ENCODE peak calls at places on chromosomes 16 and 17, in eight cellular contexts. One of them, this sample, is unnamed.

GRCh38 chr17:47725446-47726109 is 7.5 kb upstream of the TBX21 start:
- DNase-seq in uterus: no peak
- DNase-seq in amniotic stem cell: no peak
- DNase-seq in NCI-H510A treated with DMSO at 0.1 percent for 48 hours: no peak
- DNase-seq in kidney glomerular epithelial cell: no peak
- DNase-seq in neural crest cell: no peak
- DNase-seq in endodermal cell: no peak
- DNase-seq in activated T-cell treated with anti-CD3 and anti-CD28 coated beads, Interleukin-2, amount 50 U/mL, for 4 hours: no peak
- DNase-seq in this sample: no peak

GRCh38 chr17:40316571-40317344 is 7.8 kb downstream of the RARA start:
- DNase-seq in uterus: peak; percentile 83
- DNase-seq in amniotic stem cell: no peak
- DNase-seq in NCI-H510A treated with DMSO at 0.1 percent for 48 hours: peak; percentile 51
- DNase-seq in kidney glomerular epithelial cell: peak; percentile 65
- DNase-seq in neural crest cell: peak; percentile 28
- DNase-seq in endodermal cell: peak; percentile 92
- DNase-seq in activated T-cell treated with anti-CD3 and anti-CD28 coated beads, Interleukin-2, amount 50 U/mL, for 4 hours: no peak
- DNase-seq in this sample: no peak

GRCh38 chr17:56708220-56708567 is 114.7 kb downstream of the NOG start:
- DNase-seq in uterus: no peak
- DNase-seq in amniotic stem cell: no peak
- DNase-seq in NCI-H510A treated with DMSO at 0.1 percent for 48 hours: no peak
- DNase-seq in kidney glomerular epithelial cell: no peak
- DNase-seq in neural crest cell: no peak
- DNase-seq in endodermal cell: no peak
- DNase-seq in activated T-cell treated with anti-CD3 and anti-CD28 coated beads, Interleukin-2, amount 50 U/mL, for 4 hours: no peak
- DNase-seq in this sample: no peak

GRCh38 chr17:49365667-49366066 is 3.6 kb upstream of the ZNF652 start:
- DNase-seq in uterus: no peak
- DNase-seq in amniotic stem cell: no peak
- DNase-seq in NCI-H510A treated with DMSO at 0.1 percent for 48 hours: peak; percentile 91
- DNase-seq in kidney glomerular epithelial cell: no peak
- DNase-seq in neural crest cell: no peak
- DNase-seq in endodermal cell: peak; percentile 88
- DNase-seq in activated T-cell treated with anti-CD3 and anti-CD28 coated beads, Interleukin-2, amount 50 U/mL, for 4 hours: no peak
- DNase-seq in this sample: no peak

GRCh38 chr17:32551186-32551955 is 64.6 kb downstream of the CDK5R1 start:
- DNase-seq in uterus: no peak
- DNase-seq in amniotic stem cell: no peak
- DNase-seq in NCI-H510A treated with DMSO at 0.1 percent for 48 hours: no peak
- DNase-seq in kidney glomerular epithelial cell: peak; percentile 2
- DNase-seq in neural crest cell: no peak
- DNase-seq in endodermal cell: peak; percentile 35
- DNase-seq in activated T-cell treated with anti-CD3 and anti-CD28 coated beads, Interleukin-2, amount 50 U/mL, for 4 hours: no peak
- DNase-seq in this sample: no peak

GRCh38 chr16:28146536-28146935 is 65.2 kb downstream of the XPO6 start:
- DNase-seq in uterus: no peak
- DNase-seq in amniotic stem cell: no peak
- DNase-seq in NCI-H510A treated with DMSO at 0.1 percent for 48 hours: no peak
- DNase-seq in kidney glomerular epithelial cell: no peak
- DNase-seq in neural crest cell: no peak
- DNase-seq in endodermal cell: peak; percentile 71
- DNase-seq in activated T-cell treated with anti-CD3 and anti-CD28 coated beads, Interleukin-2, amount 50 U/mL, for 4 hours: no peak
- DNase-seq in this sample: no peak

GRCh38 chr17:14209215-14209614 is 27.4 kb downstream of the CDRT15 start:
- DNase-seq in uterus: no peak
- DNase-seq in amniotic stem cell: no peak
- DNase-seq in NCI-H510A treated with DMSO at 0.1 percent for 48 hours: no peak
- DNase-seq in kidney glomerular epithelial cell: no peak
- DNase-seq in neural crest cell: no peak
- DNase-seq in endodermal cell: no peak
- DNase-seq in activated T-cell treated with anti-CD3 and anti-CD28 coated beads, Interleukin-2, amount 50 U/mL, for 4 hours: no peak
- DNase-seq in this sample: no peak

GRCh38 chr17:81436294-81436849 is 41.1 kb downstream of the BAHCC1 start:
- DNase-seq in uterus: peak; percentile 77
- DNase-seq in amniotic stem cell: no peak
- DNase-seq in NCI-H510A treated with DMSO at 0.1 percent for 48 hours: no peak
- DNase-seq in kidney glomerular epithelial cell: no peak
- DNase-seq in neural crest cell: no peak
- DNase-seq in endodermal cell: no peak
- DNase-seq in activated T-cell treated with anti-CD3 and anti-CD28 coated beads, Interleukin-2, amount 50 U/mL, for 4 hours: no peak
- DNase-seq in this sample: no peak

GRCh38 chr16:68707341-68708152 is 29.5 kb upstream of the CDH1 start:
- DNase-seq in uterus: no peak
- DNase-seq in amniotic stem cell: no peak
- DNase-seq in NCI-H510A treated with DMSO at 0.1 percent for 48 hours: no peak
- DNase-seq in kidney glomerular epithelial cell: peak; percentile 74
- DNase-seq in neural crest cell: peak; percentile 18
- DNase-seq in endodermal cell: peak; percentile 93
- DNase-seq in activated T-cell treated with anti-CD3 and anti-CD28 coated beads, Interleukin-2, amount 50 U/mL, for 4 hours: no peak
- DNase-seq in this sample: no peak

GRCh38 chr17:81427446-81428120 is 32.3 kb downstream of the BAHCC1 start:
- DNase-seq in uterus: no peak
- DNase-seq in amniotic stem cell: no peak
- DNase-seq in NCI-H510A treated with DMSO at 0.1 percent for 48 hours: peak; percentile 17
- DNase-seq in kidney glomerular epithelial cell: no peak
- DNase-seq in neural crest cell: no peak
- DNase-seq in endodermal cell: no peak
- DNase-seq in activated T-cell treated with anti-CD3 and anti-CD28 coated beads, Interleukin-2, amount 50 U/mL, for 4 hours: no peak
- DNase-seq in this sample: no peak

GRCh38 chr17:1491406-1492248 is 859 bp downstream of the MYO1C start:
- DNase-seq in uterus: peak; percentile 63
- DNase-seq in amniotic stem cell: peak; percentile 37
- DNase-seq in NCI-H510A treated with DMSO at 0.1 percent for 48 hours: peak; percentile 9
- DNase-seq in kidney glomerular epithelial cell: peak; percentile 19
- DNase-seq in neural crest cell: peak; percentile 26
- DNase-seq in endodermal cell: peak; percentile 77
- DNase-seq in activated T-cell treated with anti-CD3 and anti-CD28 coated beads, Interleukin-2, amount 50 U/mL, for 4 hours: no peak
- DNase-seq in this sample: no peak

GRCh38 chr16:13427943-13428342 is 492.0 kb upstream of the ERCC4 start:
- DNase-seq in uterus: no peak
- DNase-seq in amniotic stem cell: no peak
- DNase-seq in NCI-H510A treated with DMSO at 0.1 percent for 48 hours: no peak
- DNase-seq in kidney glomerular epithelial cell: no peak
- DNase-seq in neural crest cell: no peak
- DNase-seq in endodermal cell: no peak
- DNase-seq in activated T-cell treated with anti-CD3 and anti-CD28 coated beads, Interleukin-2, amount 50 U/mL, for 4 hours: no peak
- DNase-seq in this sample: no peak

GRCh38 chr17:50210249-50211225 is 9.1 kb upstream of the COL1A1 start:
- DNase-seq in uterus: peak; percentile 95
- DNase-seq in amniotic stem cell: peak; percentile 88
- DNase-seq in NCI-H510A treated with DMSO at 0.1 percent for 48 hours: no peak
- DNase-seq in kidney glomerular epithelial cell: peak; percentile 94
- DNase-seq in neural crest cell: peak; percentile 50
- DNase-seq in endodermal cell: peak; percentile 97
- DNase-seq in activated T-cell treated with anti-CD3 and anti-CD28 coated beads, Interleukin-2, amount 50 U/mL, for 4 hours: no peak
- DNase-seq in this sample: no peak

GRCh38 chr17:79000396-79001189 is 9.0 kb downstream of the CANT1 start:
- DNase-seq in uterus: peak; percentile 10
- DNase-seq in amniotic stem cell: no peak
- DNase-seq in NCI-H510A treated with DMSO at 0.1 percent for 48 hours: no peak
- DNase-seq in kidney glomerular epithelial cell: no peak
- DNase-seq in neural crest cell: no peak
- DNase-seq in endodermal cell: peak; percentile 39
- DNase-seq in activated T-cell treated with anti-CD3 and anti-CD28 coated beads, Interleukin-2, amount 50 U/mL, for 4 hours: no peak
- DNase-seq in this sample: no peak

GRCh38 chr16:68298907-68299515 is 11.7 kb downstream of the SLC7A6OS start:
- DNase-seq in uterus: peak; percentile 31
- DNase-seq in amniotic stem cell: peak; percentile 20
- DNase-seq in NCI-H510A treated with DMSO at 0.1 percent for 48 hours: no peak
- DNase-seq in kidney glomerular epithelial cell: peak; percentile 15
- DNase-seq in neural crest cell: no peak
- DNase-seq in endodermal cell: no peak
- DNase-seq in activated T-cell treated with anti-CD3 and anti-CD28 coated beads, Interleukin-2, amount 50 U/mL, for 4 hours: no peak
- DNase-seq in this sample: no peak

GRCh38 chr16:71311553-71312158 is 22.5 kb upstream of the CMTR2 start:
- DNase-seq in uterus: no peak
- DNase-seq in amniotic stem cell: no peak
- DNase-seq in NCI-H510A treated with DMSO at 0.1 percent for 48 hours: no peak
- DNase-seq in kidney glomerular epithelial cell: no peak
- DNase-seq in neural crest cell: peak; percentile 51
- DNase-seq in endodermal cell: peak; percentile 84
- DNase-seq in activated T-cell treated with anti-CD3 and anti-CD28 coated beads, Interleukin-2, amount 50 U/mL, for 4 hours: peak; percentile 11
- DNase-seq in this sample: no peak